ENCODE peak calls at places on chromosomes 6 and 20, in nine cellular contexts. M is putamen; S is hepatocyte; T is PC-3; Y is transverse colon; W is MCF 10A; B is activated T-cell treated with anti-CD3 and anti-CD28 coated beads, Interleukin-2, amount 50 U/mL, for 4 hours; L is WTC11; A is adipocyte. X is an unnamed sample.

GRCh38 chr6:108768176-108768555 is 80.1 kb upstream of the ARMC2 start:
- DNase-seq in M (no peak), S (no peak), T (no peak), Y (no peak), W (no peak), B (no peak), L (no peak), A (no peak), X (no peak)

GRCh38 chr20:44552950-44553908 is 29.1 kb upstream of the PKIG start:
- DNase-seq in M (no peak), S (peak), T (peak), Y (no peak), W (peak), B (no peak), L (no peak), A (peak), X (no peak)

GRCh38 chr20:12414446-12415274 is 497.0 kb downstream of the BTBD3 start:
- DNase-seq in M (peak), S (peak), T (peak), Y (no peak), W (peak), B (no peak), L (no peak), A (peak), X (peak)

GRCh38 chr6:127176175-127176574 is 57.7 kb downstream of the RSPO3 start:
- DNase-seq in M (no peak), S (no peak), T (no peak), Y (no peak), W (peak), B (no peak), L (no peak), A (no peak), X (no peak)

GRCh38 chr6:1820165-1820564 is 210.4 kb downstream of the FOXC1 start:
- DNase-seq in M (no peak), S (no peak), T (no peak), Y (no peak), W (peak), B (no peak), L (no peak), A (peak), X (no peak)

GRCh38 chr6:116557863-116558262 is 4.3 kb downstream of the CALHM4 start:
- DNase-seq in M (no peak), S (peak), T (peak), Y (no peak), W (peak), B (no peak), L (no peak), A (peak), X (no peak)

GRCh38 chr20:56826971-56827645 is 198.0 kb downstream of the TFAP2C start:
- DNase-seq in M (no peak), S (peak), T (peak), Y (no peak), W (peak), B (no peak), L (no peak), A (peak), X (no peak)

GRCh38 chr20:37202267-37202943 is 23.1 kb upstream of the MROH8 start:
- DNase-seq in M (no peak), S (peak), T (peak), Y (peak), W (peak), B (no peak), L (peak), A (peak), X (peak)

GRCh38 chr20:37971561-37972127 is 61.6 kb downstream of the TTI1 start:
- DNase-seq in M (no peak), S (no peak), T (no peak), Y (no peak), W (no peak), B (no peak), L (no peak), A (no peak), X (no peak)

GRCh38 chr6:684831-685636 is 7.9 kb downstream of the EXOC2 start:
- DNase-seq in M (no peak), S (no peak), T (no peak), Y (no peak), W (peak), B (no peak), L (no peak), A (peak), X (no peak)

GRCh38 chr20:53960586-53961386 is 109.6 kb downstream of the BCAS1 start:
- DNase-seq in M (no peak), S (no peak), T (no peak), Y (no peak), W (no peak), B (no peak), L (no peak), A (peak), X (no peak)

GRCh38 chr20:63057133-63058117 is 50.7 kb upstream of the BHLHE23 start:
- DNase-seq in M (no peak), S (no peak), T (no peak), Y (no peak), W (peak), B (no peak), L (no peak), A (no peak), X (no peak)

GRCh38 chr6:16635810-16636602 is 125.3 kb downstream of the ATXN1 start:
- DNase-seq in M (no peak), S (no peak), T (peak), Y (peak), W (peak), B (no peak), L (peak), A (peak), X (no peak)

GRCh38 chr6:32113386-32114352 is 4.5 kb upstream of the TNXB start:
- DNase-seq in M (peak), S (peak), T (peak), Y (peak), W (peak), B (no peak), L (peak), A (peak), X (peak)

GRCh38 chr20:47380481-47380880 is 24.0 kb upstream of the ZMYND8 start:
- DNase-seq in M (no peak), S (no peak), T (no peak), Y (no peak), W (no peak), B (no peak), L (no peak), A (no peak), X (no peak)

GRCh38 chr6:41732601-41733348 is 2.6 kb downstream of the TFEB start:
- DNase-seq in M (no peak), S (peak), T (no peak), Y (peak), W (peak), B (peak), L (no peak), A (peak), X (peak)

GRCh38 chr6:119476024-119476423 is 126.5 kb upstream of the MAN1A1 start:
- DNase-seq in M (no peak), S (no peak), T (no peak), Y (no peak), W (no peak), B (no peak), L (no peak), A (no peak), X (no peak)

GRCh38 chr20:37892001-37892400 is 10.9 kb upstream of the VSTM2L start:
- DNase-seq in M (no peak), S (no peak), T (no peak), Y (no peak), W (no peak), B (no peak), L (no peak), A (no peak), X (no peak)

GRCh38 chr6:10685092-10685769 is 9.2 kb downstream of the C6orf52 start:
- DNase-seq in M (no peak), S (no peak), T (no peak), Y (no peak), W (no peak), B (no peak), L (no peak), A (no peak), X (no peak)

GRCh38 chr20:53963670-53964466 is 106.5 kb downstream of the BCAS1 start:
- DNase-seq in M (no peak), S (no peak), T (peak), Y (no peak), W (no peak), B (no peak), L (no peak), A (no peak), X (no peak)